ENCODE peak calls at places on chromosomes 1 and 21, in eight cellular contexts. T is aorta; Q is activated CD4-positive, alpha-beta T cell treated with anti-CD3 and anti-CD28 coated beads, Interleukin-2, amount 10 ng/mL, durations not matched to agents 7 days and 5 days; Y is NT2/D1; I is fibroblast of the conjunctiva; K is stimulated activated CD8-positive, alpha-beta memory T cell treated with anti-CD3 and anti-CD28 coated beads, Interleukin-15, amount 100 ng/mL, for 4 hours; N is Caki2; F is endothelial cell of umbilical vein. O is an unnamed sample.

GRCh38 chr1:15422871-15423270 is 13.2 kb downstream of the EFHD2 start:
- DNase-seq in T (no peak), Q (no peak), Y (no peak), I (no peak), K (no peak), N (no peak), F (no peak), O (no peak)

GRCh38 chr1:9084883-9085282 is 15.4 kb upstream of the SLC2A5 start:
- DNase-seq in T (peak; percentile 89), Q (no peak), Y (no peak), I (no peak), K (no peak), N (no peak), F (no peak), O (no peak)

GRCh38 chr1:68332041-68332440 is 99.7 kb upstream of the WLS start:
- DNase-seq in T (no peak), Q (no peak), Y (no peak), I (no peak), K (no peak), N (no peak), F (no peak), O (no peak)

GRCh38 chr21:44869860-44870747 is 3.4 kb downstream of the PTTG1IP start:
- DNase-seq in T (peak; percentile 84), Q (no peak), Y (no peak), I (peak; percentile 86), K (no peak), N (peak; percentile 92), F (peak; percentile 92), O (peak; percentile 90)

GRCh38 chr1:107991371-107992066 is 26.5 kb upstream of the VAV3 start:
- DNase-seq in T (no peak), Q (no peak), Y (no peak), I (peak; percentile 22), K (no peak), N (no peak), F (no peak), O (no peak)

GRCh38 chr1:40309374-40310128 is 7.5 kb downstream of the COL9A2 start:
- DNase-seq in T (no peak), Q (no peak), Y (no peak), I (no peak), K (no peak), N (no peak), F (no peak), O (no peak)

GRCh38 chr1:167904641-167905040 is 9.3 kb downstream of the ADCY10 start:
- DNase-seq in T (no peak), Q (no peak), Y (peak; percentile 15), I (no peak), K (no peak), N (peak; percentile 66), F (peak; percentile 59), O (peak; percentile 20)

GRCh38 chr21:26126168-26126553 is 44.4 kb downstream of the APP start:
- DNase-seq in T (no peak), Q (no peak), Y (no peak), I (no peak), K (no peak), N (no peak), F (no peak), O (no peak)

GRCh38 chr1:116288201-116288598 is 84.8 kb upstream of the ATP1A1 start:
- DNase-seq in T (no peak), Q (no peak), Y (no peak), I (no peak), K (no peak), N (no peak), F (no peak), O (no peak)

GRCh38 chr1:55010887-55011217 is 12.1 kb downstream of the BSND start:
- DNase-seq in T (peak; percentile 39), Q (no peak), Y (no peak), I (no peak), K (no peak), N (no peak), F (no peak), O (no peak)

GRCh38 chr1:203048555-203049051 is 22.3 kb downstream of the PPFIA4 start:
- DNase-seq in T (no peak), Q (no peak), Y (no peak), I (no peak), K (no peak), N (no peak), F (no peak), O (no peak)

GRCh38 chr1:3653286-3653618 is 936 bp downstream of the TP73 start:
- DNase-seq in T (peak; percentile 72), Q (no peak), Y (no peak), I (no peak), K (no peak), N (no peak), F (no peak), O (no peak)

GRCh38 chr1:44417351-44418021 is 12.4 kb downstream of the RNF220 start:
- DNase-seq in T (peak; percentile 85), Q (no peak), Y (peak; percentile 96), I (no peak), K (no peak), N (no peak), F (peak; percentile 36), O (no peak)

O was measured in RKO.